ENCODE peak calls at places on chromosomes 5 and 9, in eight cellular contexts. One of them, this sample, is unnamed.

GRCh38 chr5:26229848-26230247 is 808.5 kb downstream of the CDH9 start:
- DNase-seq in ovary: no peak
- DNase-seq in RWPE2: no peak
- DNase-seq in GM12865: no peak
- DNase-seq in HL-60: no peak
- DNase-seq in left lung: no peak
- DNase-seq in HFF-Myc: no peak
- DNase-seq in AG09309: no peak
- DNase-seq in this sample: no peak

GRCh38 chr5:10538789-10539684 is 24.8 kb upstream of the ANKRD33B start:
- DNase-seq in AG09309: no peak
- DNase-seq in HL-60: no peak
- DNase-seq in RWPE2: peak
- DNase-seq in HFF-Myc: no peak
- DNase-seq in left lung: no peak
- DNase-seq in ovary: no peak
- DNase-seq in GM12865: no peak
- DNase-seq in this sample: no peak

GRCh38 chr5:33794550-33795300 is 97.1 kb downstream of the ADAMTS12 start:
- DNase-seq in HFF-Myc: no peak
- DNase-seq in left lung: no peak
- DNase-seq in RWPE2: no peak
- DNase-seq in HL-60: no peak
- DNase-seq in GM12865: no peak
- DNase-seq in ovary: no peak
- DNase-seq in AG09309: no peak
- DNase-seq in this sample: no peak

GRCh38 chr9:115115117-115115880 is 2.7 kb downstream of the TNC start:
- DNase-seq in ovary: no peak
- DNase-seq in left lung: no peak
- DNase-seq in AG09309: no peak
- DNase-seq in HFF-Myc: no peak
- DNase-seq in HL-60: no peak
- DNase-seq in RWPE2: no peak
- DNase-seq in GM12865: no peak
- DNase-seq in this sample: peak

GRCh38 chr5:162444129-162444762 is 376.7 kb downstream of the GABRG2 start:
- DNase-seq in RWPE2: no peak
- DNase-seq in ovary: no peak
- DNase-seq in HFF-Myc: no peak
- DNase-seq in AG09309: no peak
- DNase-seq in GM12865: peak
- DNase-seq in HL-60: no peak
- DNase-seq in left lung: no peak
- DNase-seq in this sample: no peak

GRCh38 chr5:176533894-176534611 is 3.1 kb downstream of the RNF44 start:
- DNase-seq in ovary: peak
- DNase-seq in AG09309: no peak
- DNase-seq in left lung: no peak
- DNase-seq in GM12865: peak
- DNase-seq in HFF-Myc: no peak
- DNase-seq in HL-60: peak
- DNase-seq in RWPE2: no peak
- DNase-seq in this sample: no peak

GRCh38 chr5:173178369-173178910 is 34.1 kb downstream of the BNIP1 start:
- DNase-seq in RWPE2: no peak
- DNase-seq in HL-60: no peak
- DNase-seq in left lung: no peak
- DNase-seq in GM12865: no peak
- DNase-seq in AG09309: no peak
- DNase-seq in HFF-Myc: no peak
- DNase-seq in ovary: no peak
- DNase-seq in this sample: no peak

GRCh38 chr9:82332018-82332773 is 343.6 kb downstream of the SPATA31D1 start:
- DNase-seq in GM12865: no peak
- DNase-seq in left lung: no peak
- DNase-seq in RWPE2: peak
- DNase-seq in HFF-Myc: peak
- DNase-seq in HL-60: no peak
- DNase-seq in AG09309: peak
- DNase-seq in ovary: no peak
- DNase-seq in this sample: no peak

GRCh38 chr5:10124287-10124686 is 125.4 kb downstream of the ATPSCKMT start:
- DNase-seq in ovary: no peak
- DNase-seq in GM12865: no peak
- DNase-seq in RWPE2: no peak
- DNase-seq in HL-60: no peak
- DNase-seq in HFF-Myc: no peak
- DNase-seq in AG09309: no peak
- DNase-seq in left lung: no peak
- DNase-seq in this sample: no peak

GRCh38 chr9:36632892-36633291 is 60.2 kb downstream of the MELK start:
- DNase-seq in RWPE2: no peak
- DNase-seq in HFF-Myc: peak
- DNase-seq in AG09309: peak
- DNase-seq in left lung: no peak
- DNase-seq in GM12865: peak
- DNase-seq in ovary: no peak
- DNase-seq in HL-60: no peak
- DNase-seq in this sample: no peak

GRCh38 chr5:87048156-87048555 is 219.5 kb upstream of the RASA1 start:
- DNase-seq in AG09309: no peak
- DNase-seq in GM12865: peak
- DNase-seq in ovary: no peak
- DNase-seq in RWPE2: no peak
- DNase-seq in HFF-Myc: peak
- DNase-seq in HL-60: no peak
- DNase-seq in left lung: no peak
- DNase-seq in this sample: no peak

GRCh38 chr5:119360905-119361605 is 5.2 kb downstream of the TNFAIP8 start:
- DNase-seq in GM12865: no peak
- DNase-seq in RWPE2: peak
- DNase-seq in HL-60: no peak
- DNase-seq in AG09309: peak
- DNase-seq in ovary: no peak
- DNase-seq in HFF-Myc: no peak
- DNase-seq in left lung: no peak
- DNase-seq in this sample: no peak

GRCh38 chr5:66814146-66814991 is 218.2 kb downstream of the MAST4 start:
- DNase-seq in ovary: no peak
- DNase-seq in HL-60: no peak
- DNase-seq in left lung: no peak
- DNase-seq in AG09309: no peak
- DNase-seq in HFF-Myc: no peak
- DNase-seq in GM12865: peak
- DNase-seq in RWPE2: no peak
- DNase-seq in this sample: no peak

GRCh38 chr5:77133061-77133758 is 46.1 kb upstream of the ZBED3 start:
- DNase-seq in ovary: peak
- DNase-seq in HL-60: no peak
- DNase-seq in RWPE2: peak
- DNase-seq in left lung: peak
- DNase-seq in AG09309: peak
- DNase-seq in HFF-Myc: peak
- DNase-seq in GM12865: no peak
- DNase-seq in this sample: peak

GRCh38 chr9:135749171-135750045 is 47.4 kb downstream of the KCNT1 start:
- DNase-seq in HL-60: no peak
- DNase-seq in left lung: no peak
- DNase-seq in RWPE2: no peak
- DNase-seq in GM12865: no peak
- DNase-seq in AG09309: no peak
- DNase-seq in HFF-Myc: no peak
- DNase-seq in ovary: no peak
- DNase-seq in this sample: no peak

GRCh38 chr5:169668732-169669131 is 31.7 kb downstream of the DOCK2 start:
- DNase-seq in HFF-Myc: no peak
- DNase-seq in left lung: no peak
- DNase-seq in AG09309: no peak
- DNase-seq in GM12865: no peak
- DNase-seq in ovary: no peak
- DNase-seq in RWPE2: no peak
- DNase-seq in HL-60: no peak
- DNase-seq in this sample: no peak

GRCh38 chr5:154244476-154244875 is 53.9 kb downstream of the GALNT10 start:
- DNase-seq in HFF-Myc: no peak
- DNase-seq in HL-60: no peak
- DNase-seq in left lung: no peak
- DNase-seq in RWPE2: no peak
- DNase-seq in GM12865: peak
- DNase-seq in AG09309: no peak
- DNase-seq in ovary: no peak
- DNase-seq in this sample: no peak

GRCh38 chr5:78813906-78814518 is 165.4 kb upstream of the LHFPL2 start:
- DNase-seq in HL-60: no peak
- DNase-seq in left lung: no peak
- DNase-seq in RWPE2: no peak
- DNase-seq in HFF-Myc: peak
- DNase-seq in AG09309: peak
- DNase-seq in GM12865: no peak
- DNase-seq in ovary: no peak
- DNase-seq in this sample: no peak

GRCh38 chr9:29830815-29831214 is 2257.5 kb upstream of the C9orf72 start:
- DNase-seq in ovary: no peak
- DNase-seq in AG09309: no peak
- DNase-seq in RWPE2: no peak
- DNase-seq in left lung: no peak
- DNase-seq in HL-60: no peak
- DNase-seq in GM12865: no peak
- DNase-seq in HFF-Myc: no peak
- DNase-seq in this sample: peak

GRCh38 chr5:165525268-165525667 is 2019.8 kb downstream of the MAT2B start:
- DNase-seq in GM12865: no peak
- DNase-seq in RWPE2: no peak
- DNase-seq in ovary: no peak
- DNase-seq in AG09309: no peak
- DNase-seq in HL-60: peak
- DNase-seq in left lung: no peak
- DNase-seq in HFF-Myc: no peak
- DNase-seq in this sample: peak

DNA sequence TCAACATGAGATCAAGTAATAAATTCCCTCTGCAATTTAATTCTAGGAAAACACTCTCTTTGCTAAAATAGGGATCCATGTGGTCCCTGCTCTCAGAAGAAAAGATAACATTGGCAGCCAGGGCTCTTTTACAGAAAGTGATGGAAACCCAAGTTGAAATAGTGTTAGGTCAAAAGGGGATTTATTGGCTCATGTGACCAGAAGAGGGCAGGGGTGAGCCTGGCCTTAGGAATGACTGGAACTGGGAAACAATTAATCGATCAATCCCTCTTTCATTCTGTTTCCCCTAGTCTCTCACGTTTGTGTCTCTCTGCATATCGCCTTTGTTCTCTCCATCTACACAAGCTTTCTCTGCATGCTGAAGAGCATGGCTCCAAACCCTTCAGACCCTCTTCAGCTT is 58.3 kb upstream of the ALDH1B1 start:
- DNase-seq in ovary: no peak
- DNase-seq in RWPE2: no peak
- DNase-seq in HL-60: no peak
- DNase-seq in GM12865: no peak
- DNase-seq in left lung: no peak
- DNase-seq in HFF-Myc: no peak
- DNase-seq in AG09309: no peak
- DNase-seq in this sample: no peak
- TF ChIP-seq CTCF in ovary: no peak
- TF ChIP-seq CTCF in RWPE2: peak
- TF ChIP-seq CTCF in HL-60: no peak
- TF ChIP-seq CTCF in GM12865: peak
- TF ChIP-seq CTCF in left lung: no peak
- TF ChIP-seq CTCF in HFF-Myc: peak
- TF ChIP-seq CTCF in AG09309: no peak
- TF ChIP-seq CTCF in this sample: peak

DNA sequence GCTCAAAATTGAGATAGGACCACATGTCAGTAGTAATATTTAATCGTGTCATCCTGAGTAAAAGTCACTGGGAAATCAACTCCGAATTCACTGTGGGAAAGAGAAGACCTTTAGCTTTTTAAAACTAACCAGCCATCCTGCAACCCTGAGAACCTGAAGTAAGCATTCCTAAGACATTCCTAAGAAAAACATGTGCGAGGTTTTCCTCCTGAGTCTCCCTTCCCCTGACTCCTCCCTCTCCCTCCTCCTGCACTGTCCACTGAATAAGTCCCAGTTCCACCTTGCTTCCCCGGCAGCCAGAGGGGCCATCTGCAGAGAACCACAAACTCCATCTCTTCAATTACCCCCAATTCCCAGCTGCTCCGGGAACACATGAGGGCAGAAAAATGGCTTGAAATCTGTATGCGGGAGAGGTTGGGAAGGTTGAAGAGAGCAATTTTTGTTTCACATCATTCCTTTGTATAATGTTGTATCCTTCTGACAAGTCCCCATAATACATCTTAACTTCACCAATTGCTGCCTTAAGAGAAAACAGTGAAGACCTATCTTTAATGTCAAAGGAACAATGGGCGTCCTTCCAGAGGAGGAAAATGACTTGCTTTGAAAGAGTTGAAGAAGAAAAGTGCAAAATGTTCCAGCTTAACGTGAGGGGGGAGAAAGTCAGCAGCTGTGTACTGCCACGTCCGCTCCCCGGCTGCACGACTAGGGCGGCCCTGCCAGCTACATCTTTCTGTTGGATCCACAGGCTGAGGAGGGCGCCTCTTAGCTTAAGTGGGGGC is 186.3 kb downstream of the ZNF462 start:
- DNase-seq in HFF-Myc: no peak
- DNase-seq in RWPE2: no peak
- DNase-seq in AG09309: no peak
- DNase-seq in HL-60: no peak
- DNase-seq in ovary: no peak
- DNase-seq in left lung: no peak
- DNase-seq in GM12865: no peak
- DNase-seq in this sample: peak
- H3K4me3 ChIP-seq in HFF-Myc: no peak
- H3K4me3 ChIP-seq in RWPE2: no peak
- H3K4me3 ChIP-seq in AG09309: no peak
- H3K4me3 ChIP-seq in HL-60: no peak
- H3K4me3 ChIP-seq in ovary: no peak
- H3K4me3 ChIP-seq in left lung: no peak
- H3K4me3 ChIP-seq in GM12865: no peak
- H3K4me3 ChIP-seq in this sample: no peak

GRCh38 chr5:140148508-140148907 is 22.8 kb downstream of the IGIP start:
- DNase-seq in HL-60: no peak
- DNase-seq in ovary: no peak
- DNase-seq in GM12865: no peak
- DNase-seq in left lung: no peak
- DNase-seq in HFF-Myc: no peak
- DNase-seq in AG09309: no peak
- DNase-seq in RWPE2: no peak
- DNase-seq in this sample: no peak
- TF ChIP-seq CTCF in HL-60: no peak
- TF ChIP-seq CTCF in ovary: no peak
- TF ChIP-seq CTCF in GM12865: no peak
- TF ChIP-seq CTCF in left lung: no peak
- TF ChIP-seq CTCF in HFF-Myc: no peak
- TF ChIP-seq CTCF in AG09309: no peak
- TF ChIP-seq CTCF in RWPE2: no peak
- TF ChIP-seq CTCF in this sample: peak

DNA sequence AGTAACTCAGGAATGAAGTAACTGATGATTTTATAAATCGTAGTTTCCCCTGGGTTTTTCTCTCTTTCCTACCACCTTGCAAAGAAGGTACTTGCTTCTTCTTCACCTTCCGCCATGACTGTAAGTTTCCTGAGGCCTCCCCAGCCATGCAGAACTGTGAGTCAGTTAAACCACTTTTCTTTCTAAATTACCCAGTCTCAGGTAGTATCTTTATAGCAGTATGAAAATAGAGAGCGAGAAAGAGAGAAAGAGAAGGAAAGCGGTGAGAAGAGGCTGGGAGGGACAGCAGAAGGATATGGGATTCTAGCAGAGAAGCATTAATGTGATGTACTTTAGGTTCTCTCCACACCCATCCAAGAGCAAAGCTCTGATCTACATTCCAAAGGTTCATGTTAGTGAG is 185.1 kb upstream of the PTGER4 start:
- DNase-seq in HL-60: no peak
- DNase-seq in ovary: no peak
- DNase-seq in HFF-Myc: no peak
- DNase-seq in RWPE2: no peak
- DNase-seq in AG09309: no peak
- DNase-seq in left lung: no peak
- DNase-seq in GM12865: no peak
- DNase-seq in this sample: no peak
- H3K4me3 ChIP-seq in HL-60: no peak
- H3K4me3 ChIP-seq in ovary: no peak
- H3K4me3 ChIP-seq in HFF-Myc: no peak
- H3K4me3 ChIP-seq in RWPE2: no peak
- H3K4me3 ChIP-seq in AG09309: no peak
- H3K4me3 ChIP-seq in left lung: no peak
- H3K4me3 ChIP-seq in GM12865: no peak
- H3K4me3 ChIP-seq in this sample: no peak